ENCODE peak calls at places on chromosomes 12 and 14, in eight cellular contexts. V, A, G, S, Q, B, M and P are unnamed samples.

GRCh38 chr14:89425931-89426330 is 8.9 kb upstream of the FOXN3 start:
- DNase-seq in B (peak; percentile 98), M (no peak), G (peak; percentile 98), V (no peak), S (peak; percentile 94), Q (no peak), A (peak; percentile 89), P (peak; percentile 74)

GRCh38 chr12:7609480-7609879 is 56.2 kb downstream of the APOBEC1 start:
- DNase-seq in S (no peak), V (no peak), G (peak; percentile 33), A (peak; percentile 24), Q (no peak), M (no peak), B (peak; percentile 41), P (no peak)

GRCh38 chr12:65941388-65941787 is 117.1 kb downstream of the HMGA2 start:
- DNase-seq in B (peak; percentile 78), M (no peak), G (peak; percentile 97), Q (no peak), A (peak; percentile 76), S (peak; percentile 89), V (no peak), P (no peak)

GRCh38 chr12:106021516-106021915 is 117.2 kb downstream of the NUAK1 start:
- DNase-seq in G (no peak), B (no peak), V (no peak), M (no peak), S (no peak), Q (no peak), A (no peak), P (no peak)

GRCh38 chr12:130571089-130571488 is 145.0 kb downstream of the RIMBP2 start:
- DNase-seq in A (no peak), M (no peak), B (no peak), V (no peak), G (no peak), S (no peak), Q (no peak), P (no peak)

GRCh38 chr12:6053541-6053940 is 70.9 kb downstream of the VWF start:
- DNase-seq in S (peak; percentile 91), A (no peak), M (no peak), B (peak; percentile 74), G (peak; percentile 72), V (no peak), Q (no peak), P (no peak)

GRCh38 chr14:29311983-29312382 is 545.4 kb downstream of the FOXG1 start:
- DNase-seq in Q (no peak), V (no peak), A (peak; percentile 4), S (peak; percentile 26), G (no peak), B (peak; percentile 64), M (no peak), P (no peak)

GRCh38 chr14:106347291-106347778 is 821.0 kb downstream of the TMEM121 start:
- DNase-seq in A (no peak), S (no peak), G (no peak), M (no peak), B (no peak), V (no peak), Q (no peak), P (no peak)

GRCh38 chr12:123013185-123014095 is 33.0 kb downstream of the ARL6IP4 start:
- DNase-seq in Q (no peak), M (no peak), V (no peak), G (no peak), S (no peak), A (no peak), B (no peak), P (no peak)

GRCh38 chr12:107845980-107846659 is 71.6 kb downstream of the ASCL4 start:
- DNase-seq in Q (no peak), A (no peak), M (no peak), B (no peak), V (no peak), G (peak; percentile 2), S (peak; percentile 29), P (no peak)

GRCh38 chr14:30657606-30658163 is 35.6 kb downstream of the SCFD1 start:
- DNase-seq in M (no peak), A (peak; percentile 42), V (no peak), B (no peak), Q (no peak), G (peak; percentile 21), S (no peak), P (no peak)

GRCh38 chr12:12913626-12914388 is 22.4 kb downstream of the GPRC5A start:
- DNase-seq in A (no peak), Q (no peak), M (no peak), G (no peak), V (no peak), B (no peak), S (no peak), P (no peak)

GRCh38 chr12:113242018-113242418 is 20.8 kb downstream of the TPCN1 start:
- DNase-seq in Q (no peak), B (peak; percentile 54), S (peak; percentile 97), G (no peak), V (no peak), M (peak; percentile 87), A (no peak), P (no peak)

GRCh38 chr14:31660728-31661127 is 99.5 kb downstream of the NUBPL start:
- DNase-seq in A (no peak), Q (no peak), G (no peak), S (no peak), M (no peak), B (no peak), V (no peak), P (no peak)

GRCh38 chr12:23083267-23083666 is 458.3 kb downstream of the ETNK1 start:
- DNase-seq in B (peak; percentile 89), Q (no peak), V (no peak), M (no peak), A (no peak), S (peak; percentile 93), G (peak; percentile 91), P (no peak)

GRCh38 chr12:75528272-75528671 is 16.9 kb upstream of the KRR1 start:
- DNase-seq in S (no peak), V (no peak), B (no peak), A (no peak), M (no peak), Q (no peak), G (no peak), P (no peak)

GRCh38 chr12:7444076-7444475 is at the start of gene CD163L1:
- DNase-seq in B (no peak), M (no peak), G (no peak), A (no peak), V (no peak), S (no peak), Q (no peak), P (no peak)

GRCh38 chr12:447132-447531 is 12.6 kb upstream of the B4GALNT3 start:
- DNase-seq in M (no peak), B (no peak), V (no peak), G (no peak), Q (no peak), A (no peak), S (no peak), P (no peak)

GRCh38 chr14:106044949-106045596 is 518.7 kb downstream of the TMEM121 start:
- DNase-seq in V (peak; percentile 37), B (peak; percentile 1), G (no peak), A (no peak), M (no peak), S (peak; percentile 53), Q (peak; percentile 73), P (no peak)